ENCODE peak calls at places on chromosomes 12 and 14, in ten cellular contexts. H is ELF-1, J is EH, B is frontal cortex, A is prostate gland, Z is skeletal muscle cell, V is MV-4-11, W is ovary, K is Calu3, L is T follicular helper cell. U is an unnamed sample.

GRCh38 chr14:69046468-69046867 is 67.4 kb upstream of the ACTN1 start:
- DNase-seq in H (no peak), J (peak), B (no peak), A (no peak), Z (peak), V (no peak), W (peak), K (no peak), L (no peak), U (no peak)

GRCh38 chr14:28407931-28408330 is 358.7 kb upstream of the FOXG1 start:
- DNase-seq in H (no peak), J (no peak), B (no peak), A (no peak), Z (no peak), V (no peak), W (no peak), K (no peak), L (no peak), U (no peak)

GRCh38 chr12:106950591-106950990 is 5.1 kb upstream of the TMEM263 start:
- DNase-seq in H (no peak), J (no peak), B (no peak), A (no peak), Z (no peak), V (no peak), W (no peak), K (no peak), L (no peak), U (no peak)

GRCh38 chr12:6829532-6830220 is 1.5 kb downstream of the P3H3 start:
- DNase-seq in H (peak), J (peak), B (no peak), A (no peak), Z (no peak), V (no peak), W (no peak), K (no peak), L (no peak), U (no peak)

GRCh38 chr12:67797769-67798168 is 149.2 kb downstream of the DYRK2 start:
- DNase-seq in H (no peak), J (no peak), B (no peak), A (no peak), Z (no peak), V (no peak), W (no peak), K (no peak), L (no peak), U (no peak)

GRCh38 chr12:51970904-51971646 is 19.6 kb downstream of the ACVR1B start:
- DNase-seq in H (peak), J (peak), B (no peak), A (no peak), Z (no peak), V (no peak), W (no peak), K (peak), L (no peak), U (peak)

GRCh38 chr12:89980236-89980635 is 271.6 kb upstream of the ATP2B1 start:
- DNase-seq in H (peak), J (peak), B (no peak), A (no peak), Z (peak), V (peak), W (no peak), K (no peak), L (no peak), U (peak)

GRCh38 chr12:71704920-71705319 is 19.0 kb downstream of the TMEM19 start:
- DNase-seq in H (no peak), J (no peak), B (no peak), A (no peak), Z (no peak), V (no peak), W (no peak), K (no peak), L (no peak), U (no peak)

GRCh38 chr14:56131004-56131864 is 13.0 kb downstream of the PELI2 start:
- DNase-seq in H (no peak), J (no peak), B (no peak), A (no peak), Z (no peak), V (no peak), W (no peak), K (no peak), L (no peak), U (no peak)

GRCh38 chr14:68539311-68539737 is 253.5 kb downstream of the ZFP36L1 start:
- DNase-seq in H (no peak), J (no peak), B (no peak), A (no peak), Z (no peak), V (no peak), W (no peak), K (no peak), L (no peak), U (no peak)

GRCh38 chr14:69543341-69544249 is 31.1 kb downstream of the CCDC177 start:
- DNase-seq in H (peak), J (peak), B (no peak), A (no peak), Z (peak), V (peak), W (no peak), K (peak), L (no peak), U (peak)

GRCh38 chr14:94356379-94357056 is 31.9 kb downstream of the SERPINA1 start:
- DNase-seq in H (no peak), J (peak), B (no peak), A (no peak), Z (no peak), V (no peak), W (no peak), K (no peak), L (no peak), U (no peak)

GRCh38 chr12:131860472-131861260 is 32.5 kb downstream of the MMP17 start:
- DNase-seq in H (peak), J (peak), B (no peak), A (no peak), Z (no peak), V (peak), W (no peak), K (peak), L (no peak), U (peak)

GRCh38 chr12:104055686-104056388 is 5.8 kb upstream of the GLT8D2 start:
- DNase-seq in H (no peak), J (peak), B (no peak), A (no peak), Z (no peak), V (no peak), W (peak), K (no peak), L (no peak), U (peak)

GRCh38 chr12:69266045-69266635 is 26.8 kb downstream of the CPSF6 start:
- DNase-seq in H (no peak), J (peak), B (no peak), A (no peak), Z (peak), V (no peak), W (no peak), K (no peak), L (no peak), U (peak)

U was measured in NCI-H226.